ENCODE peak calls at places on chromosomes 11 and 22, in eight cellular contexts. F, J, S, D, R, M, Q and G are unnamed samples.

GRCh38 chr11:59611570-59612565 is 3.7 kb downstream of the OSBP start:
- DNase-seq in F (no peak), J (no peak), S (no peak), D (peak), R (no peak), M (no peak), Q (no peak), G (no peak)

GRCh38 chr22:44425356-44425755 is 72.7 kb downstream of the RTL6 start:
- DNase-seq in F (no peak), J (no peak), S (no peak), D (no peak), R (no peak), M (no peak), Q (no peak), G (no peak)

GRCh38 chr11:32775908-32776307 is 18.6 kb downstream of the CCDC73 start:
- DNase-seq in F (no peak), J (no peak), S (no peak), D (no peak), R (no peak), M (no peak), Q (no peak), G (no peak)

GRCh38 chr11:75170463-75171201 is 19.7 kb downstream of the SLCO2B1 start:
- DNase-seq in F (no peak), J (no peak), S (no peak), D (no peak), R (no peak), M (peak), Q (no peak), G (no peak)

GRCh38 chr11:125036933-125037332 is 26.2 kb upstream of the SLC37A2 start:
- DNase-seq in F (no peak), J (no peak), S (no peak), D (no peak), R (no peak), M (no peak), Q (no peak), G (no peak)

GRCh38 chr11:88320149-88320559 is 17.4 kb downstream of the CTSC start:
- DNase-seq in F (no peak), J (no peak), S (no peak), D (no peak), R (no peak), M (no peak), Q (no peak), G (no peak)

GRCh38 chr11:35748644-35749043 is 86.1 kb downstream of the TRIM44 start:
- DNase-seq in F (no peak), J (no peak), S (no peak), D (no peak), R (no peak), M (no peak), Q (no peak), G (no peak)

GRCh38 chr11:45852712-45853101 is 5.4 kb downstream of the CRY2 start:
- DNase-seq in F (no peak), J (no peak), S (peak), D (no peak), R (no peak), M (no peak), Q (no peak), G (no peak)

GRCh38 chr11:118607401-118608267 is at the start of gene PHLDB1:
- DNase-seq in F (peak), J (no peak), S (peak), D (peak), R (peak), M (peak), Q (no peak), G (no peak)
- TF ChIP-seq REST in F (no peak), J (no peak), S (no peak), D (no peak), R (no peak), M (no peak), Q (no peak), G (no peak)

GRCh38 chr11:94151903-94152677 is 23.4 kb downstream of the PANX1 start:
- DNase-seq in F (peak), J (peak), S (no peak), D (peak), R (peak), M (peak), Q (peak), G (no peak)
- TF ChIP-seq REST in F (no peak), J (no peak), S (no peak), D (no peak), R (no peak), M (no peak), Q (no peak), G (no peak)

GRCh38 chr11:10913996-10914514 is 56.2 kb upstream of the ZBED5 start:
- DNase-seq in F (no peak), J (no peak), S (no peak), D (no peak), R (no peak), M (no peak), Q (no peak), G (no peak)
- TF ChIP-seq REST in F (no peak), J (no peak), S (no peak), D (no peak), R (no peak), M (no peak), Q (no peak), G (no peak)

DNA sequence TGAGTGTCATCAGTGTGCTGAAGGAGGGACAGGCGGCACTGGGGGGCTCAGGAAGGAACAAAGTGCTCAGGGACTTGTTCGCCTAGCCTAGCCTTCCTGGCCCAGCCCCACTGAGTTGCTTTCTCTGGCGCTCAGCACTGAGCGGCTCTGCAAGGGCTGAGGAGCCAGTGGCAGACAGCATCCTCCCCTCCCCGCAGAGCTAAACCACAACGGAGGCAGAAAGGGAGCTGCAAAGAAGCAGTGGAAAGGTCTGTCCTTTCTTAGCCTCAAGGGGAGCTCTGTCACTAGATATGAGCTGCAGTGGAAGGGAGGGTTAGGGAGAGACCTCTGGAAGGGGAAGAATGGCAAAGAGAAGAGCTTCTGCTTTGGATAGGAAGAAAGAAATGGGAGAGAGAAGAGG is 89.7 kb upstream of the PHOX2A start:
- DNase-seq in F (no peak), J (no peak), S (peak), D (no peak), R (peak), M (peak), Q (no peak), G (peak)
- TF ChIP-seq REST in F (no peak), J (no peak), S (no peak), D (no peak), R (no peak), M (no peak), Q (no peak), G (no peak)

GRCh38 chr22:23789638-23790037 is 2.9 kb downstream of the SMARCB1 start:
- DNase-seq in F (no peak), J (no peak), S (no peak), D (peak), R (peak), M (no peak), Q (no peak), G (no peak)
- TF ChIP-seq REST in F (no peak), J (no peak), S (no peak), D (no peak), R (no peak), M (no peak), Q (no peak), G (no peak)

DNA sequence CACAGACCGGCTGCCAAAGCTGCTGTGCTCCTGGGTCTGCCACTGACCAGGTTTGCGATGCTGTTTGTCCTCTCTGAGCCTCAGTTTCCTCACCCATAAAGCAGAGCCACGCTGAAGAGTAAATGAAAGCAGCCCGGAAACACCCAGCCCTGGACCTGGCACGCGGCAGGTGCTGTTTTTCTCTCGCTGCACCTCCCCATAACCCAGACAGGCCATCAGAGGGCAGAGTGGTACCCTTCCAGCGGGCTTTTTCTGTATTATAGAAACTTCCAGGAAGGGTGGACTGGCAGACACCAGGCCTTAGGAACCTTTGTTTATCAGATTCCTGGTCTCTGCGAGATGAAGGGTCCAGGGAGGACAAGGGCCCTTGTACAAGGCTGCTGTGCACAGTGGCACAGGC is 17.9 kb upstream of the FGF19 start:
- DNase-seq in F (no peak), J (no peak), S (peak), D (no peak), R (no peak), M (no peak), Q (no peak), G (no peak)
- TF ChIP-seq REST in F (no peak), J (no peak), S (no peak), D (no peak), R (no peak), M (no peak), Q (no peak), G (no peak)